ENCODE peak calls at places on chromosome 1, in eight cellular contexts. One of them, this sample, is unnamed.

GRCh38 chr1:229318056-229318455 is 24.8 kb downstream of the CCSAP start:
- DNase-seq in Daoy: peak
- DNase-seq in stimulated activated CD4-positive, alpha-beta T cell treated with anti-CD3 and anti-CD28 coated beads, Interleukin-15, amount 100 ng/mL, for 1 hour: no peak
- DNase-seq in anterior cingulate cortex: no peak
- DNase-seq in non-pigmented ciliary epithelial cell: no peak
- DNase-seq in cardiac fibroblast: peak
- DNase-seq in GM10248: no peak
- DNase-seq in activated CD4-positive, alpha-beta T cell treated with anti-CD3 and anti-CD28 coated beads for 1 hour: no peak
- DNase-seq in this sample: no peak

GRCh38 chr1:115313173-115313572 is 24.9 kb downstream of the NGF start:
- DNase-seq in Daoy: no peak
- DNase-seq in stimulated activated CD4-positive, alpha-beta T cell treated with anti-CD3 and anti-CD28 coated beads, Interleukin-15, amount 100 ng/mL, for 1 hour: no peak
- DNase-seq in anterior cingulate cortex: no peak
- DNase-seq in non-pigmented ciliary epithelial cell: no peak
- DNase-seq in cardiac fibroblast: no peak
- DNase-seq in GM10248: no peak
- DNase-seq in activated CD4-positive, alpha-beta T cell treated with anti-CD3 and anti-CD28 coated beads for 1 hour: no peak
- DNase-seq in this sample: no peak

GRCh38 chr1:152089014-152089674 is at the start of gene TCHHL1:
- DNase-seq in Daoy: no peak
- DNase-seq in stimulated activated CD4-positive, alpha-beta T cell treated with anti-CD3 and anti-CD28 coated beads, Interleukin-15, amount 100 ng/mL, for 1 hour: no peak
- DNase-seq in anterior cingulate cortex: no peak
- DNase-seq in non-pigmented ciliary epithelial cell: no peak
- DNase-seq in cardiac fibroblast: no peak
- DNase-seq in GM10248: no peak
- DNase-seq in activated CD4-positive, alpha-beta T cell treated with anti-CD3 and anti-CD28 coated beads for 1 hour: no peak
- DNase-seq in this sample: no peak

GRCh38 chr1:110672001-110672752 is 2.6 kb downstream of the KCNA3 start:
- DNase-seq in Daoy: peak
- DNase-seq in stimulated activated CD4-positive, alpha-beta T cell treated with anti-CD3 and anti-CD28 coated beads, Interleukin-15, amount 100 ng/mL, for 1 hour: peak
- DNase-seq in anterior cingulate cortex: peak
- DNase-seq in non-pigmented ciliary epithelial cell: no peak
- DNase-seq in cardiac fibroblast: no peak
- DNase-seq in GM10248: peak
- DNase-seq in activated CD4-positive, alpha-beta T cell treated with anti-CD3 and anti-CD28 coated beads for 1 hour: peak
- DNase-seq in this sample: no peak

GRCh38 chr1:214842856-214843255 is 239.7 kb upstream of the KCNK2 start:
- DNase-seq in Daoy: peak
- DNase-seq in stimulated activated CD4-positive, alpha-beta T cell treated with anti-CD3 and anti-CD28 coated beads, Interleukin-15, amount 100 ng/mL, for 1 hour: no peak
- DNase-seq in anterior cingulate cortex: no peak
- DNase-seq in non-pigmented ciliary epithelial cell: no peak
- DNase-seq in cardiac fibroblast: peak
- DNase-seq in GM10248: no peak
- DNase-seq in activated CD4-positive, alpha-beta T cell treated with anti-CD3 and anti-CD28 coated beads for 1 hour: no peak
- DNase-seq in this sample: no peak

GRCh38 chr1:72435025-72435424 is 152.7 kb upstream of the NEGR1 start:
- DNase-seq in Daoy: peak
- DNase-seq in stimulated activated CD4-positive, alpha-beta T cell treated with anti-CD3 and anti-CD28 coated beads, Interleukin-15, amount 100 ng/mL, for 1 hour: no peak
- DNase-seq in anterior cingulate cortex: no peak
- DNase-seq in non-pigmented ciliary epithelial cell: peak
- DNase-seq in cardiac fibroblast: peak
- DNase-seq in GM10248: no peak
- DNase-seq in activated CD4-positive, alpha-beta T cell treated with anti-CD3 and anti-CD28 coated beads for 1 hour: no peak
- DNase-seq in this sample: no peak

GRCh38 chr1:114169509-114169908 is 15.8 kb upstream of the SYT6 start:
- DNase-seq in Daoy: no peak
- DNase-seq in stimulated activated CD4-positive, alpha-beta T cell treated with anti-CD3 and anti-CD28 coated beads, Interleukin-15, amount 100 ng/mL, for 1 hour: no peak
- DNase-seq in anterior cingulate cortex: no peak
- DNase-seq in non-pigmented ciliary epithelial cell: no peak
- DNase-seq in cardiac fibroblast: no peak
- DNase-seq in GM10248: no peak
- DNase-seq in activated CD4-positive, alpha-beta T cell treated with anti-CD3 and anti-CD28 coated beads for 1 hour: no peak
- DNase-seq in this sample: no peak

GRCh38 chr1:230152999-230153398 is 86.0 kb downstream of the GALNT2 start:
- DNase-seq in Daoy: no peak
- DNase-seq in stimulated activated CD4-positive, alpha-beta T cell treated with anti-CD3 and anti-CD28 coated beads, Interleukin-15, amount 100 ng/mL, for 1 hour: no peak
- DNase-seq in anterior cingulate cortex: no peak
- DNase-seq in non-pigmented ciliary epithelial cell: no peak
- DNase-seq in cardiac fibroblast: no peak
- DNase-seq in GM10248: no peak
- DNase-seq in activated CD4-positive, alpha-beta T cell treated with anti-CD3 and anti-CD28 coated beads for 1 hour: no peak
- DNase-seq in this sample: no peak

GRCh38 chr1:87885263-87885662 is 556.6 kb downstream of the LMO4 start:
- DNase-seq in Daoy: no peak
- DNase-seq in stimulated activated CD4-positive, alpha-beta T cell treated with anti-CD3 and anti-CD28 coated beads, Interleukin-15, amount 100 ng/mL, for 1 hour: no peak
- DNase-seq in anterior cingulate cortex: no peak
- DNase-seq in non-pigmented ciliary epithelial cell: no peak
- DNase-seq in cardiac fibroblast: no peak
- DNase-seq in GM10248: no peak
- DNase-seq in activated CD4-positive, alpha-beta T cell treated with anti-CD3 and anti-CD28 coated beads for 1 hour: no peak
- DNase-seq in this sample: no peak

GRCh38 chr1:10195570-10195969 is 14.8 kb upstream of the KIF1B start:
- DNase-seq in Daoy: peak
- DNase-seq in stimulated activated CD4-positive, alpha-beta T cell treated with anti-CD3 and anti-CD28 coated beads, Interleukin-15, amount 100 ng/mL, for 1 hour: no peak
- DNase-seq in anterior cingulate cortex: no peak
- DNase-seq in non-pigmented ciliary epithelial cell: no peak
- DNase-seq in cardiac fibroblast: peak
- DNase-seq in GM10248: no peak
- DNase-seq in activated CD4-positive, alpha-beta T cell treated with anti-CD3 and anti-CD28 coated beads for 1 hour: no peak
- DNase-seq in this sample: no peak

GRCh38 chr1:207925210-207925609 is 14.3 kb upstream of the CD34 start:
- DNase-seq in Daoy: no peak
- DNase-seq in stimulated activated CD4-positive, alpha-beta T cell treated with anti-CD3 and anti-CD28 coated beads, Interleukin-15, amount 100 ng/mL, for 1 hour: no peak
- DNase-seq in anterior cingulate cortex: no peak
- DNase-seq in non-pigmented ciliary epithelial cell: no peak
- DNase-seq in cardiac fibroblast: no peak
- DNase-seq in GM10248: no peak
- DNase-seq in activated CD4-positive, alpha-beta T cell treated with anti-CD3 and anti-CD28 coated beads for 1 hour: no peak
- DNase-seq in this sample: peak

GRCh38 chr1:39829791-39830533 is 41.3 kb upstream of the BMP8B start:
- DNase-seq in Daoy: no peak
- DNase-seq in stimulated activated CD4-positive, alpha-beta T cell treated with anti-CD3 and anti-CD28 coated beads, Interleukin-15, amount 100 ng/mL, for 1 hour: no peak
- DNase-seq in anterior cingulate cortex: no peak
- DNase-seq in non-pigmented ciliary epithelial cell: no peak
- DNase-seq in cardiac fibroblast: peak
- DNase-seq in GM10248: no peak
- DNase-seq in activated CD4-positive, alpha-beta T cell treated with anti-CD3 and anti-CD28 coated beads for 1 hour: no peak
- DNase-seq in this sample: no peak

GRCh38 chr1:235448616-235449015 is 55.6 kb downstream of the B3GALNT2 start:
- DNase-seq in Daoy: no peak
- DNase-seq in stimulated activated CD4-positive, alpha-beta T cell treated with anti-CD3 and anti-CD28 coated beads, Interleukin-15, amount 100 ng/mL, for 1 hour: no peak
- DNase-seq in anterior cingulate cortex: no peak
- DNase-seq in non-pigmented ciliary epithelial cell: no peak
- DNase-seq in cardiac fibroblast: no peak
- DNase-seq in GM10248: no peak
- DNase-seq in activated CD4-positive, alpha-beta T cell treated with anti-CD3 and anti-CD28 coated beads for 1 hour: no peak
- DNase-seq in this sample: peak

GRCh38 chr1:94299627-94300552 is 62.5 kb upstream of the ARHGAP29 start:
- DNase-seq in Daoy: peak
- DNase-seq in stimulated activated CD4-positive, alpha-beta T cell treated with anti-CD3 and anti-CD28 coated beads, Interleukin-15, amount 100 ng/mL, for 1 hour: no peak
- DNase-seq in anterior cingulate cortex: no peak
- DNase-seq in non-pigmented ciliary epithelial cell: no peak
- DNase-seq in cardiac fibroblast: peak
- DNase-seq in GM10248: no peak
- DNase-seq in activated CD4-positive, alpha-beta T cell treated with anti-CD3 and anti-CD28 coated beads for 1 hour: no peak
- DNase-seq in this sample: no peak

GRCh38 chr1:226635456-226635941 is 86.9 kb downstream of the STUM start:
- DNase-seq in Daoy: peak
- DNase-seq in stimulated activated CD4-positive, alpha-beta T cell treated with anti-CD3 and anti-CD28 coated beads, Interleukin-15, amount 100 ng/mL, for 1 hour: no peak
- DNase-seq in anterior cingulate cortex: no peak
- DNase-seq in non-pigmented ciliary epithelial cell: no peak
- DNase-seq in cardiac fibroblast: no peak
- DNase-seq in GM10248: no peak
- DNase-seq in activated CD4-positive, alpha-beta T cell treated with anti-CD3 and anti-CD28 coated beads for 1 hour: peak
- DNase-seq in this sample: no peak

GRCh38 chr1:116496380-116496779 is 74.4 kb downstream of the CD58 start:
- DNase-seq in Daoy: no peak
- DNase-seq in stimulated activated CD4-positive, alpha-beta T cell treated with anti-CD3 and anti-CD28 coated beads, Interleukin-15, amount 100 ng/mL, for 1 hour: no peak
- DNase-seq in anterior cingulate cortex: no peak
- DNase-seq in non-pigmented ciliary epithelial cell: no peak
- DNase-seq in cardiac fibroblast: peak
- DNase-seq in GM10248: no peak
- DNase-seq in activated CD4-positive, alpha-beta T cell treated with anti-CD3 and anti-CD28 coated beads for 1 hour: no peak
- DNase-seq in this sample: peak

GRCh38 chr1:94636625-94637024 is 95.1 kb upstream of the F3 start:
- DNase-seq in Daoy: no peak
- DNase-seq in stimulated activated CD4-positive, alpha-beta T cell treated with anti-CD3 and anti-CD28 coated beads, Interleukin-15, amount 100 ng/mL, for 1 hour: no peak
- DNase-seq in anterior cingulate cortex: no peak
- DNase-seq in non-pigmented ciliary epithelial cell: no peak
- DNase-seq in cardiac fibroblast: peak
- DNase-seq in GM10248: no peak
- DNase-seq in activated CD4-positive, alpha-beta T cell treated with anti-CD3 and anti-CD28 coated beads for 1 hour: no peak
- DNase-seq in this sample: no peak

GRCh38 chr1:100631015-100631521 is 88.5 kb upstream of the VCAM1 start:
- DNase-seq in Daoy: peak
- DNase-seq in stimulated activated CD4-positive, alpha-beta T cell treated with anti-CD3 and anti-CD28 coated beads, Interleukin-15, amount 100 ng/mL, for 1 hour: no peak
- DNase-seq in anterior cingulate cortex: no peak
- DNase-seq in non-pigmented ciliary epithelial cell: peak
- DNase-seq in cardiac fibroblast: peak
- DNase-seq in GM10248: no peak
- DNase-seq in activated CD4-positive, alpha-beta T cell treated with anti-CD3 and anti-CD28 coated beads for 1 hour: no peak
- DNase-seq in this sample: no peak

GRCh38 chr1:911875-912739 is 11.6 kb upstream of the SAMD11 start:
- DNase-seq in Daoy: peak
- DNase-seq in stimulated activated CD4-positive, alpha-beta T cell treated with anti-CD3 and anti-CD28 coated beads, Interleukin-15, amount 100 ng/mL, for 1 hour: no peak
- DNase-seq in anterior cingulate cortex: no peak
- DNase-seq in non-pigmented ciliary epithelial cell: no peak
- DNase-seq in cardiac fibroblast: no peak
- DNase-seq in GM10248: no peak
- DNase-seq in activated CD4-positive, alpha-beta T cell treated with anti-CD3 and anti-CD28 coated beads for 1 hour: no peak
- DNase-seq in this sample: no peak

GRCh38 chr1:167627615-167627864 is 2.5 kb upstream of the RCSD1 start:
- DNase-seq in Daoy: no peak
- DNase-seq in stimulated activated CD4-positive, alpha-beta T cell treated with anti-CD3 and anti-CD28 coated beads, Interleukin-15, amount 100 ng/mL, for 1 hour: no peak
- DNase-seq in anterior cingulate cortex: no peak
- DNase-seq in non-pigmented ciliary epithelial cell: no peak
- DNase-seq in cardiac fibroblast: no peak
- DNase-seq in GM10248: no peak
- DNase-seq in activated CD4-positive, alpha-beta T cell treated with anti-CD3 and anti-CD28 coated beads for 1 hour: no peak
- DNase-seq in this sample: no peak

GRCh38 chr1:157695417-157695816 is 5.2 kb downstream of the FCRL3 start:
- DNase-seq in Daoy: no peak
- DNase-seq in stimulated activated CD4-positive, alpha-beta T cell treated with anti-CD3 and anti-CD28 coated beads, Interleukin-15, amount 100 ng/mL, for 1 hour: no peak
- DNase-seq in anterior cingulate cortex: no peak
- DNase-seq in non-pigmented ciliary epithelial cell: no peak
- DNase-seq in cardiac fibroblast: no peak
- DNase-seq in GM10248: no peak
- DNase-seq in activated CD4-positive, alpha-beta T cell treated with anti-CD3 and anti-CD28 coated beads for 1 hour: no peak
- DNase-seq in this sample: no peak

GRCh38 chr1:196381544-196381943 is 226.7 kb downstream of the KCNT2 start:
- DNase-seq in Daoy: no peak
- DNase-seq in stimulated activated CD4-positive, alpha-beta T cell treated with anti-CD3 and anti-CD28 coated beads, Interleukin-15, amount 100 ng/mL, for 1 hour: no peak
- DNase-seq in anterior cingulate cortex: no peak
- DNase-seq in non-pigmented ciliary epithelial cell: no peak
- DNase-seq in cardiac fibroblast: no peak
- DNase-seq in GM10248: no peak
- DNase-seq in activated CD4-positive, alpha-beta T cell treated with anti-CD3 and anti-CD28 coated beads for 1 hour: no peak
- DNase-seq in this sample: no peak

GRCh38 chr1:61851849-61852692 is 109.8 kb downstream of the PATJ start:
- DNase-seq in Daoy: peak
- DNase-seq in stimulated activated CD4-positive, alpha-beta T cell treated with anti-CD3 and anti-CD28 coated beads, Interleukin-15, amount 100 ng/mL, for 1 hour: no peak
- DNase-seq in anterior cingulate cortex: no peak
- DNase-seq in non-pigmented ciliary epithelial cell: peak
- DNase-seq in cardiac fibroblast: peak
- DNase-seq in GM10248: peak
- DNase-seq in activated CD4-positive, alpha-beta T cell treated with anti-CD3 and anti-CD28 coated beads for 1 hour: no peak
- DNase-seq in this sample: peak

GRCh38 chr1:86352096-86352495 is 44.0 kb downstream of the ODF2L start:
- DNase-seq in Daoy: no peak
- DNase-seq in stimulated activated CD4-positive, alpha-beta T cell treated with anti-CD3 and anti-CD28 coated beads, Interleukin-15, amount 100 ng/mL, for 1 hour: no peak
- DNase-seq in anterior cingulate cortex: no peak
- DNase-seq in non-pigmented ciliary epithelial cell: no peak
- DNase-seq in cardiac fibroblast: peak
- DNase-seq in GM10248: no peak
- DNase-seq in activated CD4-positive, alpha-beta T cell treated with anti-CD3 and anti-CD28 coated beads for 1 hour: no peak
- DNase-seq in this sample: no peak